ENCODE peak calls at places on chromosomes 12 and 14, in nine cellular contexts. R is A549, M is GM12878, H is SK-N-SH, Y is HCT116, Q is HepG2, P is HL-60, Z is Panc1, U is K562. F is an unnamed sample.

GRCh38 chr12:3869860-3870259 is 3.3 kb downstream of the PARP11 start:
- DNase-seq in R (no peak), M (no peak), H (no peak), Y (no peak), Q (no peak), P (no peak), Z (no peak), U (no peak), F (no peak)

GRCh38 chr14:86739761-86740160 is 1209.8 kb downstream of the FLRT2 start:
- DNase-seq in R (no peak), M (no peak), H (no peak), Y (no peak), Q (peak), P (no peak), Z (no peak), U (no peak), F (no peak)

GRCh38 chr12:87413784-87414183 is 615.4 kb downstream of the C12orf50 start:
- DNase-seq in R (no peak), M (no peak), H (peak), Y (no peak), Q (no peak), P (no peak), Z (no peak), U (no peak), F (no peak)

GRCh38 chr14:94125659-94126418 is 3.6 kb downstream of the IFI27L2 start:
- DNase-seq in R (no peak), M (no peak), H (no peak), Y (no peak), Q (no peak), P (no peak), Z (no peak), U (no peak), F (no peak)

GRCh38 chr12:123986374-123986920 is 13.4 kb downstream of the ZNF664 start:
- DNase-seq in R (no peak), M (no peak), H (no peak), Y (no peak), Q (no peak), P (no peak), Z (no peak), U (no peak), F (no peak)

GRCh38 chr14:66247662-66248061 is 238.5 kb upstream of the CCDC196 start:
- DNase-seq in R (no peak), M (no peak), H (peak), Y (no peak), Q (no peak), P (no peak), Z (no peak), U (no peak), F (no peak)

GRCh38 chr14:72518809-72519377 is 375.0 kb downstream of the DPF3 start:
- DNase-seq in R (no peak), M (peak), H (no peak), Y (no peak), Q (no peak), P (no peak), Z (no peak), U (peak), F (no peak)

GRCh38 chr14:71361874-71362273 is 454.6 kb downstream of the PCNX1 start:
- DNase-seq in R (no peak), M (no peak), H (no peak), Y (no peak), Q (no peak), P (no peak), Z (no peak), U (peak), F (no peak)

GRCh38 chr14:69204753-69205152 is 13.5 kb downstream of the EXD2 start:
- DNase-seq in R (no peak), M (no peak), H (no peak), Y (no peak), Q (no peak), P (no peak), Z (no peak), U (no peak), F (no peak)

GRCh38 chr12:57737467-57738141 is 938 bp downstream of the AGAP2 start:
- DNase-seq in R (no peak), M (no peak), H (peak), Y (no peak), Q (no peak), P (no peak), Z (no peak), U (no peak), F (peak)

GRCh38 chr14:48349689-48350088 is 674.3 kb upstream of the MDGA2 start:
- DNase-seq in R (no peak), M (no peak), H (no peak), Y (no peak), Q (no peak), P (no peak), Z (no peak), U (no peak), F (no peak)

GRCh38 chr14:92950773-92951172 is 27.8 kb downstream of the CHGA start:
- DNase-seq in R (no peak), M (no peak), H (no peak), Y (no peak), Q (no peak), P (no peak), Z (no peak), U (no peak), F (no peak)

GRCh38 chr12:15001733-15002471 is 29.1 kb downstream of the PDE6H start:
- DNase-seq in R (no peak), M (no peak), H (no peak), Y (no peak), Q (peak), P (no peak), Z (no peak), U (no peak), F (peak)

GRCh38 chr12:21418403-21418802 is 19.1 kb upstream of the PYROXD1 start:
- DNase-seq in R (no peak), M (no peak), H (no peak), Y (no peak), Q (no peak), P (no peak), Z (no peak), U (peak), F (no peak)

GRCh38 chr14:57822081-57822480 is 43.8 kb downstream of the SLC35F4 start:
- DNase-seq in R (no peak), M (no peak), H (no peak), Y (no peak), Q (no peak), P (no peak), Z (no peak), U (no peak), F (no peak)

GRCh38 chr12:65673732-65674131 is 150.6 kb upstream of the HMGA2 start:
- DNase-seq in R (no peak), M (no peak), H (no peak), Y (no peak), Q (no peak), P (no peak), Z (no peak), U (no peak), F (no peak)

GRCh38 chr12:76407710-76408109 is 59.5 kb upstream of the BBS10 start:
- DNase-seq in R (no peak), M (no peak), H (no peak), Y (no peak), Q (no peak), P (no peak), Z (no peak), U (no peak), F (no peak)

GRCh38 chr14:76936483-76936882 is 92.0 kb downstream of the IRF2BPL start:
- DNase-seq in R (no peak), M (no peak), H (no peak), Y (no peak), Q (no peak), P (no peak), Z (no peak), U (no peak), F (no peak)

GRCh38 chr14:33052899-33053400 is 114.3 kb downstream of the NPAS3 start:
- DNase-seq in R (no peak), M (no peak), H (no peak), Y (no peak), Q (no peak), P (no peak), Z (no peak), U (no peak), F (no peak)

GRCh38 chr14:37246427-37246829 is 48.7 kb downstream of the MIPOL1 start:
- DNase-seq in R (peak), M (no peak), H (peak), Y (peak), Q (peak), P (no peak), Z (no peak), U (peak), F (peak)

GRCh38 chr12:92146865-92147264 is 1.2 kb upstream of the BTG1 start:
- DNase-seq in R (no peak), M (no peak), H (peak), Y (no peak), Q (no peak), P (no peak), Z (no peak), U (peak), F (no peak)

GRCh38 chr12:105275997-105276760 is 40.2 kb upstream of the APPL2 start:
- DNase-seq in R (no peak), M (no peak), H (no peak), Y (no peak), Q (no peak), P (peak), Z (no peak), U (no peak), F (peak)

GRCh38 chr12:109762071-109762672 is 48.5 kb downstream of the FAM222A start:
- DNase-seq in R (no peak), M (no peak), H (no peak), Y (no peak), Q (no peak), P (no peak), Z (no peak), U (no peak), F (no peak)

GRCh38 chr12:78719721-78720120 is 144.9 kb upstream of the SYT1 start:
- DNase-seq in R (no peak), M (no peak), H (no peak), Y (no peak), Q (no peak), P (no peak), Z (no peak), U (no peak), F (no peak)

GRCh38 chr14:51157012-51157411 is 62.1 kb upstream of the TRIM9 start:
- DNase-seq in R (peak), M (no peak), H (peak), Y (peak), Q (peak), P (no peak), Z (peak), U (peak), F (peak)

GRCh38 chr14:54589076-54589475 is 22.1 kb downstream of the SAMD4A start:
- DNase-seq in R (no peak), M (no peak), H (no peak), Y (no peak), Q (no peak), P (no peak), Z (no peak), U (no peak), F (no peak)

GRCh38 chr12:125393569-125393968 is 328.3 kb downstream of the AACS start:
- DNase-seq in R (no peak), M (no peak), H (no peak), Y (no peak), Q (no peak), P (no peak), Z (no peak), U (no peak), F (no peak)

GRCh38 chr12:49341777-49342065 is 4.7 kb upstream of the C1QL4 start:
- DNase-seq in R (no peak), M (no peak), H (no peak), Y (no peak), Q (no peak), P (no peak), Z (no peak), U (no peak), F (no peak)

GRCh38 chr12:114668151-114668891 is 15.7 kb downstream of the TBX3 start:
- DNase-seq in R (peak), M (no peak), H (peak), Y (peak), Q (peak), P (peak), Z (no peak), U (peak), F (peak)

GRCh38 chr14:78618379-78618778 is 448.2 kb downstream of the NRXN3 start:
- DNase-seq in R (no peak), M (no peak), H (no peak), Y (no peak), Q (no peak), P (no peak), Z (no peak), U (no peak), F (no peak)

GRCh38 chr12:89345830-89346740 is 6.2 kb downstream of the DUSP6 start:
- DNase-seq in R (no peak), M (peak), H (peak), Y (peak), Q (no peak), P (peak), Z (no peak), U (peak), F (peak)

DNA sequence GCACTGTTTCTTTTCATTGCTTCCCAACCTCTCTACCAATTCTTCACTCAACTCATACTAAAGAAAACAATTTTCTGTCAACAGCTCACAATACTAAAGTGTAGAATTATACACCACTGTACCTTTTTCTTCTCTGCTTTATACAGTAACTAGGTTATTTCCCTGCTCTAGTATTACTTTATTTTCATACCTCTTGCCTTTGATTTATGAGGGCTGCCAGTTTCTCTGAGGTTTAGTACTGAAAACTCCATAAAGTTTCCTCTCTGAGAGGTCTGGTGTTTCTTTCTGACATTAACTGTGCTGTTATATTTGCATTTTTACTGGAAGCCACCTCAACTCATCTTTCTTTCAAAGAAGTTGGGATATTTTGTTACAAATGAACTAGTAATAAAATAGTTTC is 63.0 kb upstream of the GRIP1 start:
- DNase-seq in R (no peak), M (no peak), H (no peak), Y (no peak), Q (no peak), P (no peak), Z (no peak), U (no peak), F (no peak)
- TF ChIP-seq REST in R (no peak), M (no peak), H (no peak), Y (no peak), Q (no peak), P (no peak), Z (no peak), U (no peak), F (no peak)

GRCh38 chr14:55587847-55588246 is 7.8 kb downstream of the KTN1 start:
- DNase-seq in R (no peak), M (no peak), H (no peak), Y (no peak), Q (no peak), P (no peak), Z (no peak), U (no peak), F (no peak)

GRCh38 chr14:55592426-55592825 is 12.4 kb downstream of the KTN1 start:
- DNase-seq in R (no peak), M (no peak), H (no peak), Y (no peak), Q (peak), P (no peak), Z (no peak), U (no peak), F (no peak)

GRCh38 chr14:55586411-55586810 is 6.4 kb downstream of the KTN1 start:
- DNase-seq in R (no peak), M (no peak), H (no peak), Y (no peak), Q (no peak), P (no peak), Z (no peak), U (no peak), F (no peak)

GRCh38 chr14:55588259-55588699 is 8.3 kb downstream of the KTN1 start:
- DNase-seq in R (no peak), M (no peak), H (no peak), Y (no peak), Q (no peak), P (no peak), Z (no peak), U (no peak), F (no peak)

DNA sequence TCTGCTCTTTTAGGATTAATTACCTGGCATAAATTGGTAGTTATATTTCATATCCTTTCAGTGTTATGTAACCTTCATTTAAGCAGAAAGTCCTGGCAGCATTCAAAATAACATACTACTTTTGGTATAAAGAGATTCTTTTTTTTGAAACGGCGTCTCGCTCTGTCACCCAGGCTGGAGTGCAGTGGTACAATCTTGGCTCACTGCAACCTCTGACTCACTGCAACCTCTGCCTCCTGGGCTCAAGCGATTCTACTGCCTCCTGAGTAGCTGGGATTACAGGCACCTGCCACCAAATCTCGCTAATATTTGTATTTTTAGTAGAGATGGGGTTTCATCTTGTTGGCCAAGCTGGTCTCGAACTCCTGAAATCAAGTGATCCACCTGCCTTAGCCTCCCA is 9.2 kb downstream of the KTN1 start:
- DNase-seq in R (no peak), M (no peak), H (no peak), Y (no peak), Q (no peak), P (no peak), Z (no peak), U (no peak), F (no peak)
- TF ChIP-seq REST in R (no peak), M (no peak), H (no peak), Y (no peak), Q (no peak), P (no peak), Z (no peak), U (no peak), F (no peak)

DNA sequence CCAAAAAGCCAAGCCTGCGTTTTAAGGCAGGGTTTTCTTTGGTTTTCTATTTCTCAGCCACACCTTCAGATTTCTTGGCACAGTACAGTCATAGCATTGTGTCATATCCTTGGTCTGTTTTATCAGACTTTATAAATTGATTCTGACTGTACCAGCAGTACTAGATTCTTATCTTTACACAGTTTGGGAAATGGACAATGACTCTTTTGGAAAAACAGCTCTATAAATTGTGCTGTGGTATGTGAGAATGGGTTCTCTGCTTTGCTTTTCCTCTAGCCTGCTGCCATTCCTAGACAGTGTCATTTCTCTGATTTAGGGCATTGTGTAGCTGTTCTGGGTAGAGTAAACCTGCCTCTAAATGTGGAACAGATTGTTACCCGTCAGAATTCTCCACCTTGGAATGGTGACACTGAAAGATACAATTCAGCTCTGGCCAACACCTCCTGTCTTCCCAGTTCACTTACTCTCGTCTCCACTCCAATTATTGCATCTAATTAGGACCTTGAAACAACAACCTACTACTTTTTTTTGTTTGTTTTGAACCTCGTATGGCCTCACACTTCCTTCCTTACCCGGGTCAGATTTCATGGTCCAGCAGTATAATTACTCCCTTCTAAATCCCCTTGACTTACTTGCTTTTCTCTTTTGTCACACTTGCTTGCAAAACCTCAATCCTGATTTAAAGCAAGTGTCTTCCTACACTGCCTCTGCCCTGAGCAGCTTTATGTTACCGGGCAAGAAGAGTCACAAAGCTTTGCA is 226.3 kb downstream of the ERC1 start:
- DNase-seq in R (no peak), M (no peak), H (peak), Y (no peak), Q (no peak), P (no peak), Z (peak), U (no peak), F (no peak)
- TF ChIP-seq REST in R (no peak), M (no peak), H (no peak), Y (no peak), Q (no peak), P (no peak), Z (no peak), U (no peak), F (no peak)

DNA sequence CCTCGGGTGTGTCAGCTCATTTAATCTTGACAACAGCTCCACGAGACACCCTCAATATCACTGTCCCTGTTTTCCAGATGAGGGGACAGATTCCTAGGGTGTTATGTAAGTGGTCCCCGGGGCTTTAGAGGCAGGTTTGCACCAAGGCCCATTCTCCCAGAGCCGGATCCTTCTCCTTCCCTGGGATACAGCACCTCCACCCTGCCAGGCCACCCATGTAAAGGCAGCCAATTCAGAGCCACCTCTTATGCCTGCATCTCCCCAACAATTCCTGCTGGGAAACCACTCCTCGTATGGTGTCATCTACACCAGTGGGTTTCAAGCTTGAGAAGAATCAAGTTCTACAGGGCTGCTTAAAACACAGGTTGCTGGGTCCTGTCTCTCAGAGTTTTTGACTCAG is 4.1 kb upstream of the CYP46A1 start:
- DNase-seq in R (no peak), M (no peak), H (no peak), Y (no peak), Q (no peak), P (no peak), Z (no peak), U (no peak), F (no peak)
- TF ChIP-seq REST in R (no peak), M (no peak), H (no peak), Y (no peak), Q (no peak), P (no peak), Z (no peak), U (no peak), F (no peak)

GRCh38 chr14:61063461-61063860 is 82.4 kb downstream of the SLC38A6 start:
- DNase-seq in R (no peak), M (no peak), H (no peak), Y (no peak), Q (no peak), P (no peak), Z (no peak), U (no peak), F (no peak)
- TF ChIP-seq REST in R (no peak), M (no peak), H (no peak), Y (no peak), Q (no peak), P (no peak), Z (no peak), U (no peak), F (no peak)

DNA sequence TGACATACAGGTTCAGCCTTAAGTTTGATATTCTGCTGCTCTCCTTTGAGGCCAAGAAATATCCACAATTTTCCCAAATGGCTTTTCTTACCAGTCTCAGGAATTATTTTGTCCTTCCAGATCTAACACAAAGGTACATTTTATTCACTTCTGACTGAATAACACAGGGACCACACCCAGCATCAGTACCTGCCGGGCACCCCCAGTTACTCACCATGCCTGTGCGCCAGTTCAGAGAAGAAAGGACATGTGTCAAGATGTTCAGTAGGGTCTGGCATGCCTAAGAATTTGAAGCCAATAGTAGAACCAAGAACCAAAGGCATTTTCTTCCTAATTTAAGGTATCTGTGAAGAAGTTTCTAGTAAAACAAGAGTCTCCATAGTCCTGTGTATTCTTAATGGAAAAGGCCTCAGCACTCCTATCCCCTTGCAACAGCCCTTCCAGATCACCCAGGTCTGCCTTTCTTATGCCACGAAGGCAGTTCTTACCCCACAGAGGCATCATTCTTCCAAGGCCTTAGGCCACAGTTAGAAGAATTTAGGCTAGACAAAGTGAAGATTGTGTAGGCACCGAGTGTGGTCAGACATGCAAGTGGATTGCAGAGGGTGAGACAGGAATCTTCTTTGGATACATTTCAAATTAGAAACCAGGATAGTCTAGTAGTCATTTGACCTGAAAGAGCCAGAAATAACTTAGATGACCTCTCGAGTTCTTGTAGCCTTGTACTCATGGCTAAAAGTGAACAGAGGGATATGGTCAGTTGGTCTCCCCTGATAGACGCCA is 140.1 kb upstream of the HIF1A start:
- DNase-seq in R (no peak), M (no peak), H (no peak), Y (no peak), Q (no peak), P (no peak), Z (no peak), U (no peak), F (no peak)
- TF ChIP-seq REST in R (no peak), M (no peak), H (no peak), Y (no peak), Q (no peak), P (no peak), Z (no peak), U (no peak), F (no peak)

F was measured in GM23338.